ENCODE peak calls at places on chromosomes 12 and 14, in four cellular contexts. Q is heart right ventricle, W is IMR-90, C is brain microvascular endothelial cell. Z is an unnamed sample.
A peak's percentile ranks its signal among the peaks of the same experiment; 100 is the strongest.

GRCh38 chr12:57521475-57522018 is 1.1 kb upstream of the MBD6 start:
- DNase-seq in Q (peak; percentile 46), W (peak; percentile 61), C (no peak), Z (no peak)

GRCh38 chr12:91053951-91054715 is 3.7 kb downstream of the KERA start:
- DNase-seq in Q (no peak), W (peak; percentile 72), C (peak; percentile 88), Z (peak; percentile 91)

GRCh38 chr14:55180006-55180405 is 11.4 kb downstream of the DLGAP5 start:
- DNase-seq in Q (no peak), W (no peak), C (no peak), Z (no peak)

GRCh38 chr14:81062816-81063215 is 107.4 kb downstream of the TSHR start:
- DNase-seq in Q (no peak), W (peak; percentile 0), C (no peak), Z (no peak)

GRCh38 chr14:22265319-22266140 is 323.5 kb downstream of the DAD1 start:
- DNase-seq in Q (no peak), W (peak; percentile 39), C (peak; percentile 35), Z (no peak)

GRCh38 chr14:61577506-61577931 is 117.8 kb upstream of the HIF1A start:
- DNase-seq in Q (no peak), W (no peak), C (no peak), Z (no peak)

GRCh38 chr12:100753837-100754236 is 40.7 kb upstream of the ANO4 start:
- DNase-seq in Q (no peak), W (peak; percentile 11), C (no peak), Z (no peak)

GRCh38 chr12:52446346-52447045 is 5.5 kb downstream of the KRT6B start:
- DNase-seq in Q (no peak), W (no peak), C (no peak), Z (no peak)

GRCh38 chr12:38253778-38254177 is 62.8 kb upstream of the ALG10B start:
- DNase-seq in Q (no peak), W (no peak), C (no peak), Z (no peak)

GRCh38 chr14:93005838-93006237 is 82.9 kb downstream of the CHGA start:
- DNase-seq in Q (peak; percentile 16), W (no peak), C (no peak), Z (no peak)

GRCh38 chr14:61561657-61562276 is 133.5 kb upstream of the HIF1A start:
- DNase-seq in Q (peak; percentile 41), W (peak; percentile 99), C (peak; percentile 96), Z (peak; percentile 96)

GRCh38 chr14:56207626-56208297 is 89.6 kb downstream of the PELI2 start:
- DNase-seq in Q (no peak), W (peak; percentile 18), C (no peak), Z (no peak)

GRCh38 chr12:131894313-131894860 is at the start of gene ULK1:
- DNase-seq in Q (peak; percentile 96), W (peak; percentile 80), C (peak; percentile 75), Z (peak; percentile 58)

GRCh38 chr12:123743002-123743401 is 19.1 kb upstream of the DNAH10 start:
- DNase-seq in Q (no peak), W (no peak), C (no peak), Z (no peak)

GRCh38 chr14:65961004-65961403 is 525.2 kb upstream of the CCDC196 start:
- DNase-seq in Q (peak; percentile 52), W (peak; percentile 7), C (peak; percentile 3), Z (no peak)

GRCh38 chr12:119512772-119513497 is 80.6 kb upstream of the TMEM233 start:
- DNase-seq in Q (no peak), W (no peak), C (no peak), Z (no peak)

GRCh38 chr12:10365716-10366433 is 24.0 kb downstream of the KLRK1 start:
- DNase-seq in Q (no peak), W (peak; percentile 33), C (no peak), Z (no peak)

GRCh38 chr14:105060751-105061427 is 4.3 kb downstream of the GPR132 start:
- DNase-seq in Q (no peak), W (no peak), C (no peak), Z (no peak)

GRCh38 chr12:105561981-105562726 is 231.7 kb downstream of the C12orf75 start:
- DNase-seq in Q (peak; percentile 31), W (peak; percentile 90), C (peak; percentile 67), Z (peak; percentile 79)

GRCh38 chr12:126974779-126975178 is 1292.2 kb upstream of the TMEM132C start:
- DNase-seq in Q (no peak), W (no peak), C (no peak), Z (no peak)

GRCh38 chr14:47539065-47539464 is 136.3 kb downstream of the MDGA2 start:
- DNase-seq in Q (no peak), W (no peak), C (peak; percentile 8), Z (peak; percentile 1)

GRCh38 chr14:36553650-36554260 is 28.7 kb downstream of the NKX2-8 start:
- DNase-seq in Q (no peak), W (peak; percentile 51), C (peak; percentile 25), Z (peak; percentile 37)

GRCh38 chr14:74574092-74574438 is 38.0 kb downstream of the LTBP2 start:
- DNase-seq in Q (no peak), W (no peak), C (peak; percentile 26), Z (no peak)

GRCh38 chr12:43921666-43922337 is 85.9 kb downstream of the TMEM117 start:
- DNase-seq in Q (no peak), W (peak; percentile 52), C (peak; percentile 23), Z (no peak)

GRCh38 chr12:132429122-132429931 is 60.6 kb upstream of the FBRSL1 start:
- DNase-seq in Q (peak; percentile 47), W (no peak), C (no peak), Z (no peak)

GRCh38 chr12:102962986-102963385 is 5.5 kb downstream of the ASCL1 start:
- DNase-seq in Q (no peak), W (no peak), C (no peak), Z (no peak)

GRCh38 chr12:89863968-89864367 is 155.3 kb upstream of the ATP2B1 start:
- DNase-seq in Q (no peak), W (no peak), C (no peak), Z (no peak)

GRCh38 chr12:100234591-100235304 is 32.1 kb downstream of the DEPDC4 start:
- DNase-seq in Q (no peak), W (peak; percentile 86), C (peak; percentile 25), Z (peak; percentile 37)

GRCh38 chr14:103296007-103296406 is 38.0 kb upstream of the EIF5 start:
- DNase-seq in Q (no peak), W (peak; percentile 75), C (peak; percentile 52), Z (no peak)

GRCh38 chr12:127060933-127061332 is 1206.0 kb upstream of the TMEM132C start:
- DNase-seq in Q (no peak), W (no peak), C (no peak), Z (no peak)

GRCh38 chr14:74456684-74457083 is 30.7 kb upstream of the SYNDIG1L start:
- DNase-seq in Q (no peak), W (no peak), C (no peak), Z (no peak)

GRCh38 chr14:73462078-73462715 is 3.9 kb upstream of the NUMB start:
- DNase-seq in Q (peak; percentile 39), W (peak; percentile 43), C (no peak), Z (no peak)

DNA sequence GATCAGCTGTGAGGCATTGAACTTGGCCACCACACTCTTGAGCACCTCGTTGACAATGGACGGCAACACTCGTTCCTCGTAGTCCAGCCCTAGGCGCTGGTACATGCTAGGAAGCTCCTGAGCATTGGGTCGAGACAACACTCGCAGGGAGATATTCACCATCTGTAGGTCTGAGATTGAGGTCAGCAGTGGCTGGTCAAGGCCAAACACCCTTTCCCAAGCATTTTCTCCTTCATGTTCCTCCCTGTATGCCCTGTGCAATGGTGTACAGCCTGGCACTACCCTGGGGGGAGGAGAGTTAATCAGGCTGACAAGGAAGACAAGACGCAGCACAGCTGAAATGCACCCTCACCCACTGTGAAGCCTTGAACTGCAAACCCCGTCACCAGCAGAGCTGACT is 2.0 kb downstream of the PHB2 start:
- DNase-seq in Q (no peak), W (no peak), C (no peak), Z (no peak)
- H3K4me3 ChIP-seq in Q (no peak overlapping the region), W (no peak overlapping the region), C (no peak overlapping the region), Z (no peak overlapping the region)

DNA sequence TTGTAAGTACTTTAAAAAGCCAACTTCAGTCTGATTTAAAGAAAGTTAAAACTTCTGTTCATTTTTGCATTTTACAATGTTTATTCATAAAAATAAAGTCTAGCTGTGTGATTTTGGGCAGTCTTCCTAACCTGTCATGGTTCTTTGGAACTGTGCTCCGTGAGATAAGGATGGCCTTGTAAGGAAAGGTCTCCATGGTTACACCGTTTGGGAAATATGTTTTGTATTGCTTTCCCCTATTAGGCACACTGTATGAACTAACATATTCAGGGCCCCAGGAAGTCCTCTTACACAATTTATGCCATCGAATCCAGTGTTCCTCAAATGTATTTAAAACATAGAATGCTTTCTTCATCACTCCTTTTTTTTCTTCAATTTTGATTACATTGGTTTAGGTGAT is 54.5 kb downstream of the APAF1 start:
- DNase-seq in Q (no peak), W (peak; percentile 7), C (no peak), Z (no peak)
- TF ChIP-seq CTCF in Q (no peak), W (no peak), C (no peak), Z (no peak)

GRCh38 chr12:4312251-4312650 is 8.8 kb upstream of the TIGAR start:
- DNase-seq in Q (no peak), W (no peak), C (no peak), Z (no peak)

GRCh38 chr12:4307593-4308333 is 13.2 kb upstream of the TIGAR start:
- DNase-seq in Q (peak; percentile 52), W (peak; percentile 79), C (peak; percentile 76), Z (peak; percentile 50)

GRCh38 chr12:4302881-4303280 is 18.1 kb upstream of the TIGAR start:
- DNase-seq in Q (no peak), W (no peak), C (no peak), Z (no peak)

GRCh38 chr12:4303750-4304149 is 17.3 kb upstream of the TIGAR start:
- DNase-seq in Q (no peak), W (no peak), C (no peak), Z (no peak)

GRCh38 chr12:4308334-4308960 is 12.6 kb upstream of the TIGAR start:
- DNase-seq in Q (no peak), W (no peak), C (no peak), Z (no peak)
- H3K4me3 ChIP-seq in Q (peak overlapping the region; percentile 29), W (no peak overlapping the region), C (no peak overlapping the region), Z (no peak overlapping the region)

DNA sequence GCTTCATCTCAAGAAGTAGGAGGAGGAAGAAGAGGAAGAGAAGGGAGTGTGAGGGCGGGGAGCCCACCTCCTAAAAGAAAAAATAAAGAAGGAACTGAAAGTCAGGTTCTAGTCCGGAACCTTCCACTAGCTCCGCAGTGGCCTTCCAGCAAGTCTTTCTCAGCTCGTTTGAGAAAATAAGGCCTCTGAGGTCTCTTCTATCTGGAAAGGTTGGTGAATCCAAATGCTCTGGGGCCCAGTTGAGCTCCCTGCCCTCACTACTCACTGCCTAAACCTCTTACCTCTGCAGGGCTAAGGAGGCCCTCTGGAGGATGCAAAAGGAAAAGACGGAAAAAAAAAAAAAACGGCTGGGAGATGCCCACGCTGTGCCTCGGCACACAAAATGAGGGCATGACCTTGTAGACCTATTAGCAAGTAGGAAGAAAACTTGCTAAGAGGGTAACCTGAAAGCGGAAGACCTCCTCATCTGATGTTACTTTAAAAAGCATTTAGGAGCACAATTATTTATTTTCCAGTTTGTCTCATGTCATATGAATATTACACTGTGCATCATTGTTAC is 35.9 kb downstream of the FBLN5 start:
- DNase-seq in Q (no peak), W (peak; percentile 33), C (peak; percentile 5), Z (no peak)
- TF ChIP-seq CTCF in Q (peak; percentile 42), W (peak; percentile 43), C (peak; percentile 61), Z (peak; percentile 76)

GRCh38 chr12:95116341-95116740 is 42.9 kb upstream of the NR2C1 start:
- DNase-seq in Q (no peak), W (no peak), C (no peak), Z (no peak)
- H3K4me3 ChIP-seq in Q (no peak overlapping the region), W (no peak overlapping the region), C (no peak overlapping the region), Z (no peak overlapping the region)

GRCh38 chr14:23951590-23952143 is 1.9 kb upstream of the DHRS4 start:
- DNase-seq in Q (no peak), W (no peak), C (no peak), Z (no peak)
- TF ChIP-seq CTCF in Q (no peak), W (no peak), C (peak; percentile 24), Z (no peak)

GRCh38 chr14:91835197-91835919 is 32.0 kb downstream of the TC2N start:
- DNase-seq in Q (no peak), W (no peak), C (no peak), Z (no peak)
- H3K4me3 ChIP-seq in Q (peak overlapping the region; percentile 54), W (no peak overlapping the region), C (no peak overlapping the region), Z (no peak overlapping the region)

Z was measured in astrocyte of the cerebellum.